ENCODE peak calls at places on chromosomes 1 and 21, in seven cellular contexts. Z is upper lobe of left lung, X is fibroblast of the aortic adventitia, B is choroid plexus epithelial cell, W is AG04449, T is tibial artery, E is fibroblast of lung. M is an unnamed sample.

GRCh38 chr1:56448937-56449336 is 130.4 kb downstream of the PLPP3 start:
- DNase-seq in W (no peak), B (no peak), X (peak), Z (peak), E (no peak), T (no peak), M (no peak)

GRCh38 chr1:228314315-228314657 is 92.3 kb downstream of the TRIM11 start:
- DNase-seq in E (no peak), B (no peak), Z (no peak), W (no peak), X (no peak), T (no peak), M (no peak)

GRCh38 chr1:15598436-15598835 is 13.6 kb upstream of the AGMAT start:
- DNase-seq in X (no peak), B (no peak), E (no peak), W (no peak), Z (no peak), T (no peak), M (no peak)

GRCh38 chr1:194339451-194339850 is 1153.0 kb upstream of the B3GALT2 start:
- DNase-seq in X (no peak), Z (no peak), W (no peak), B (no peak), T (no peak), E (no peak), M (no peak)

GRCh38 chr1:52059888-52060287 is 3.8 kb downstream of the BTF3L4 start:
- DNase-seq in E (no peak), Z (no peak), T (no peak), W (no peak), X (no peak), B (no peak), M (no peak)

GRCh38 chr1:36856126-36856525 is 178.2 kb downstream of the GRIK3 start:
- DNase-seq in T (no peak), X (no peak), B (no peak), W (no peak), Z (no peak), E (no peak), M (no peak)

GRCh38 chr1:87226341-87226760 is 102.3 kb upstream of the LMO4 start:
- DNase-seq in E (peak), W (peak), B (peak), T (peak), X (peak), Z (peak), M (peak)

GRCh38 chr1:113747376-113747775 is 11.9 kb downstream of the PHTF1 start:
- DNase-seq in Z (no peak), E (peak), X (peak), T (no peak), W (no peak), B (peak), M (no peak)

GRCh38 chr1:111656093-111657017 is 36.8 kb downstream of the RAP1A start:
- DNase-seq in B (peak), Z (peak), X (peak), T (no peak), E (peak), W (no peak), M (peak)

GRCh38 chr1:116874622-116875277 is 35.0 kb upstream of the PTGFRN start:
- DNase-seq in X (no peak), B (peak), T (no peak), Z (no peak), W (no peak), E (peak), M (no peak)

GRCh38 chr1:8705104-8705503 is 112.3 kb downstream of the RERE start:
- DNase-seq in X (no peak), W (no peak), B (no peak), E (no peak), Z (no peak), T (no peak), M (no peak)

GRCh38 chr21:43034098-43034497 is 41.5 kb downstream of the CBS start:
- DNase-seq in Z (no peak), E (peak), T (no peak), X (no peak), B (no peak), W (no peak), M (no peak)

GRCh38 chr1:165773324-165773965 is 4.8 kb upstream of the TMCO1 start:
- DNase-seq in E (peak), T (no peak), X (peak), W (peak), B (peak), Z (no peak), M (peak)

DNA sequence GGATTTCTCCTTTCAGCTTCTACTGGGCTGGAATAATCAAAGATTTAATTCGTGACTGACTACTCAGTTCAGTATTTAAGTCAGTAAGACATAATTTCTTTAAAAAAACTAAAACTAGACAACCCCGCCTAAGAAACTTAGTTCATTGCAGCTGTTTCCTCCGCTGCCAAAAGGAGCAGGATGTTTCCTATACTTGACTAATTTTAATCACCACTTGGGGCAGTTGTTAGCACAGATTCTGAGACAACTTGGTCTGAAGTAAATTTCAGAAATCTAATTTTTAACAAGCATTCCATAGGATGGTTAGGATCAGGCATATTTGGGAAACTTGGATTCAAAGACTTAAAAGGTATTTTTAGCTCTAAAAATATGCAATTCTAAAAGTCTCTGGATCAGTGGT is 34.0 kb downstream of the EPRS1 start:
- DNase-seq in Z (no peak), X (peak), B (peak), T (no peak), W (no peak), E (peak), M (no peak)
- TF ChIP-seq CTCF in Z (no peak), X (peak), B (peak), T (no peak), W (no peak), E (peak), M (no peak)

GRCh38 chr1:203640117-203640516 is 13.5 kb downstream of the ATP2B4 start:
- DNase-seq in E (no peak), T (no peak), Z (no peak), X (no peak), B (no peak), W (no peak), M (no peak)

GRCh38 chr1:203636306-203636705 is 9.7 kb downstream of the ATP2B4 start:
- DNase-seq in X (peak), T (peak), W (no peak), Z (no peak), E (peak), B (no peak), M (no peak)

GRCh38 chr1:203640723-203641523 is 14.3 kb downstream of the ATP2B4 start:
- DNase-seq in X (no peak), T (no peak), E (no peak), W (no peak), Z (no peak), B (no peak), M (no peak)

GRCh38 chr1:203638914-203639313 is 12.3 kb downstream of the ATP2B4 start:
- DNase-seq in Z (peak), B (no peak), T (no peak), E (no peak), W (no peak), X (peak), M (no peak)

DNA sequence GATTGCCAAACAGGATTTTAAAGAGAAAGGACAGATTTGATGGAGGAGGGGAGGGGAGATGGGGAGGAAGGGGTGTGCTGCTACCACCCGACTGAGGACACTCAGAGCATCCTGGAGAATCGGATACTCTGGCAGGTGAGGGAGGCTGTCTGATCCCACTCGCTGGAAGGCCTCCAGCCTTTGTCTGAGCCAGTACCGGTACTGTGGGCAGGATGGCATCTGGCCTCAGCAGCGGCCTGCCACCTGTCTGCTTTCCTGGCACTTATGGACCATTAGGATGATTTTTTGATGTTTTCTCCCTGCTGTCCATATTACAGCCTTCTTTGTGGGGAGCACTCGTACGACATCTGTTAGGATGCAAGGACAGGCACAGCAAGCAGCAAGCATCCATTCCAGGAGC is 11.4 kb downstream of the ATP2B4 start:
- DNase-seq in W (no peak), B (no peak), E (no peak), X (no peak), T (no peak), Z (no peak), M (no peak)
- H3K4me3 ChIP-seq in W (no peak), B (no peak), E (no peak), X (no peak), T (no peak), Z (no peak), M (no peak)

DNA sequence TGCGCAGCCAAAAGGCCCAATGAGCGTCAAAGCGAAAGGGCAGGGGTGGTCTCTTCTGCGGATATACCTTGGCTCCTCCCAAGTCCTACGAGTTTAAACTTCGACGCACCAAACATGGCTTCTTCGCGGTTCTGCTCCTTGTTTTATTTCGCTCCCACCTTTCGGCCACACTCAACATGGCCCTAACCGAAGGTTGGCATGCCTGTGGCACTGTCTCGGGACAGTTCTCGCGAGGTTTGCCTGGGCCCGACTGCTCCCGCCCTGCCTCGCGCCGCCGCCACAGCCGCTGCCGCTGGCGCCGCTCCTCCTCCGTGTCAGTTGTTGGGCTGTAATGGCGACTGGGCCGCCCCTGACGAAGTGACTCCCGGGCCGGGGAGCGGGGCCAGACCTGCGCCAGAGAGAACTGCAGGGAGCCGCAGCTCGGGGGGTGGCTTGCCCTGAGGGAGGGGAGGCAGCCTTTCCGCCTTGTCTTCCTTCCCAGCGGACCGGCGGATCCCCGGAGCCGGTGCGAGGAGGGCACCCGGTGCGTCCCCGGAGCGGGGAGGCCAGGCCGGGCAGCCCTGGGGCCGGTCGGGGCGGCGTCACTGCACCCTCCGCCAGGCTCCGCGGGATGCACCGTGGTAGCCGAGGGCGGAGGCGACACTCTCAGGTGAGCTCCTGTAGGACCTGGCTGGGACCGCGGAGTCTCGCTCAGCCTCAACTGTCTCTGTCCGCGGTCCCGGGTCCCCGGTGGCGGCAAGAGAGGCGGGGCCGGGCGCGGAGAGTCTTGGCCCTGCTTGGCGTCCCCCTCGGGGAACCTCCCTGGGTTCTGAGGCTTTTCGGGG is at the start of gene CEP350:
- DNase-seq in E (peak), T (peak), Z (peak), B (peak), X (peak), W (peak), M (peak)
- TF ChIP-seq CTCF in E (no peak), T (no peak), Z (peak), B (no peak), X (no peak), W (no peak), M (no peak)

DNA sequence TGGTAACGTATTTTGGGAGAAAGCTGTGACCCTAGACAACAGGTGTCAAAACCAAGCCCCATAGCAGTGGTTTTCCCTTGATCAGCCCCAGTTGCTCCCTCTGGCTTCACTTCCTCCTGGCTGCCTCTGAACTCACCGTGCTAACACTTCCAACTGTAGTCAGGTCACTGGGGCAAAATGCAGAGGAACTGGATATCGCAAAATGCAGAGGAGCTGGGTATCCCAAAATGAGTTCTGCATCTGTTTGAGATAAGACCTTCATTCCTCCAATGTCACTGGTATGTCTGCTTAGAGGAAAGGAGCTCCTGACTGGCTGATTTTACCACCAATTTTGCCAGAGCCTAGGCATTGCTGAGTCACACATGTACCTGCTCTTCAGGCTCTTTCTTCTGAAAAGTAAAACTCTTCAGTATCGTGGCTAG is 19.6 kb upstream of the TACSTD2 start:
- DNase-seq in Z (no peak), B (no peak), W (no peak), E (no peak), X (no peak), T (no peak), M (no peak)
- H3K4me3 ChIP-seq in Z (no peak), B (no peak), W (no peak), E (no peak), X (no peak), T (no peak), M (no peak)

DNA sequence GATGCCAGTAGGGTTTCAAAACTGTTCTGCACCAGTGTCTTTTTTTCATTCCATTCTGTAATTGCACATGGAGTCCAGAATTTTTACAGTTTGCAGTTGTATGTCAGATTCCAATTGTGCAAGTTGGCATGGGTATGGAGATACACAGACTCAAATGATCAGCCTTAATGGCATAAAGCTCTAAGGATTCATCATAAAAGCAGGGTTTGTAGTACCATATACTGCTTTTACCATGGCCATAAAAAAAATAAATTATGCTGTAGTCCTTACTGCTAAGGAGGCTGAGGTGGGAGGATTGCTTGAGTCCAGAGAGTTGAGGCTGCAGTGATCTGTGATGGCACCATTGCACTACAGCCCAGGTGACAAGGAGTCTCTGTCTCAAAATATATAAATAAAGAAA is 10.3 kb downstream of the MTARC1 start:
- DNase-seq in X (no peak), B (no peak), T (no peak), Z (no peak), E (no peak), W (no peak), M (no peak)
- TF ChIP-seq CTCF in X (no peak), B (no peak), T (no peak), Z (no peak), E (no peak), W (no peak), M (no peak)

GRCh38 chr1:24206516-24207394 is 19.7 kb upstream of the IFNLR1 start:
- DNase-seq in X (no peak), Z (no peak), W (no peak), E (no peak), B (no peak), T (no peak), M (no peak)

GRCh38 chr1:24209097-24209496 is 22.0 kb upstream of the IFNLR1 start:
- DNase-seq in E (no peak), B (no peak), T (no peak), W (no peak), Z (no peak), X (no peak), M (no peak)

GRCh38 chr1:24212376-24212775 is 25.3 kb upstream of the IFNLR1 start:
- DNase-seq in T (no peak), W (no peak), E (no peak), X (no peak), B (no peak), Z (no peak), M (no peak)

GRCh38 chr1:24207709-24208108 is 20.6 kb upstream of the IFNLR1 start:
- DNase-seq in T (no peak), Z (no peak), X (no peak), W (no peak), E (no peak), B (no peak), M (no peak)

GRCh38 chr1:24210195-24210627 is 23.1 kb upstream of the IFNLR1 start:
- DNase-seq in Z (no peak), E (no peak), B (no peak), T (no peak), X (no peak), W (no peak), M (no peak)
- H3K4me3 ChIP-seq in Z (no peak), E (no peak), B (no peak), T (no peak), X (no peak), W (no peak), M (no peak)

GRCh38 chr1:12032141-12032710 is 12.9 kb downstream of the MIIP start:
- DNase-seq in W (no peak), B (no peak), Z (peak), X (no peak), T (no peak), E (no peak), M (no peak)

GRCh38 chr1:12029720-12030339 is 10.5 kb downstream of the MIIP start:
- DNase-seq in X (no peak), E (no peak), Z (no peak), B (no peak), T (no peak), W (no peak), M (no peak)

GRCh38 chr1:12028248-12028647 is 8.9 kb downstream of the MIIP start:
- DNase-seq in B (no peak), E (no peak), X (no peak), W (no peak), T (no peak), Z (no peak), M (no peak)

GRCh38 chr1:12028957-12029511 is 9.7 kb downstream of the MIIP start:
- DNase-seq in B (no peak), E (no peak), Z (no peak), T (no peak), X (no peak), W (no peak), M (no peak)

GRCh38 chr1:12031039-12031980 is 12.0 kb downstream of the MIIP start:
- DNase-seq in W (no peak), X (peak), E (no peak), Z (peak), B (peak), T (no peak), M (no peak)
- TF ChIP-seq CTCF in W (peak), X (peak), E (peak), Z (peak), B (peak), T (no peak), M (peak)

DNA sequence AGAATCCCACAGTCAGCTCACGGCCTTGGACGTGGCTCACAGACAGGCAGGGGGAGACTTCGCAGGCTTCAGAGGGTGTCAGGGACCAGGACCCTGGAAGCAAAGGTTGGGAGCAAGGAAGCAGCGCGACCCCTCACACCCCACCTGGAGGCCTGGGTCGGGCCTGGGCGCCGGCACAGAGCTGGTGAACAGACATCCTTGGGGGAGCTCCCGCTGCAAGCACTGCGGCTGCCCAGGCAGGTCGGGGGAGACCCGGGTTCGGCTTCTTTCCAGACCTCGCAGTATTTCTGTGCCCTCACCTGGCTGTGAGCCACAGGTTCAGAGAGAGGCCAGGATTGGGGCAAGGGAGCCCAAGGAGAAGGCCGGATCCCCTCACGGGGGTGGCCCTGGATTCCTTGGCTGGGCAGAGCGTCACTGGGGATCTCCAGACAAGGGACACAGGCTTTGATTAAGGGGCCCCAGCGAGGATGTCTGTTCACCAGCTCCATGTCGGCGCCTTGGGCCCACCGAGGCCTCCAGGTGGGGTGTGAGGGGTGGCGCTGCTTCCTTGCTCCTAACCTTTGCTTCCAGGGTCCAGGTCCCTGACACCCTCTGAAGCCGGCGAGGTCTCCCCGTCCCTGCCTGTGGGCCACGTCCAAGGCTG is 37.9 kb upstream of the TSPEAR start:
- DNase-seq in E (no peak), X (no peak), Z (no peak), T (peak), W (no peak), B (no peak), M (no peak)
- H3K4me3 ChIP-seq in E (no peak), X (no peak), Z (no peak), T (no peak), W (no peak), B (no peak), M (no peak)

GRCh38 chr1:244919320-244920282 is 55.3 kb upstream of the HNRNPU start:
- DNase-seq in Z (no peak), X (no peak), W (no peak), B (no peak), T (no peak), E (peak), M (no peak)

GRCh38 chr1:244913806-244914205 is 49.5 kb upstream of the HNRNPU start:
- DNase-seq in X (no peak), Z (no peak), T (no peak), B (no peak), W (no peak), E (no peak), M (no peak)

GRCh38 chr1:244917271-244917670 is 52.9 kb upstream of the HNRNPU start:
- DNase-seq in X (no peak), E (no peak), T (no peak), B (no peak), Z (no peak), W (no peak), M (no peak)

GRCh38 chr1:244918422-244919319 is 54.3 kb upstream of the HNRNPU start:
- DNase-seq in X (peak), W (no peak), E (peak), Z (peak), T (no peak), B (peak), M (no peak)

DNA sequence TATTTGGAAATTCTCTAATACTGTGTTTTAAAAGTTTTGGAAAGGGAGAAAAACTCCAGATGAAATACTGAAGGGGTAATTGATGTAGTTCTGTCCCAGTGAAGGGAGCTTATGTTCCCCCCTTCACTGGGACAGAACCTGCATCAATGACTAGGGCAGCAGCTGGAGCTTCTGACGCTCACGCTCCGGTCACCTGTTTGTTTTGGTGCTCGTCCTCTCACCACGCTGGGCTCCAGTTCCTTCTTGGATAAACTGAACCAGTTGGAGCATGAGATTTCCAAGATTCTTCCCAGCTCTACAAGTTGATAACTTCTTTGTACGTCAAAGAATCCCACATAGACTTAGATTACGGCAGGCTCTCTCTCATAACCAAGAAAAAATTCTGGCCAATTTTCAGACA is 51.4 kb upstream of the HNRNPU start:
- DNase-seq in W (no peak), X (no peak), E (no peak), Z (no peak), B (no peak), T (no peak), M (no peak)
- TF ChIP-seq CTCF in W (no peak), X (no peak), E (no peak), Z (no peak), B (no peak), T (no peak), M (no peak)

M was measured in HFF-Myc.